ENCODE peak calls at places on chromosomes 12 and 14, in four cellular contexts. M is H1, U is K562, K is GM12878. D is an unnamed sample.

GRCh38 chr12:53254816-53255545 is 13.1 kb upstream of the ESPL1 start:
- DNase-seq in M (no peak), U (no peak), K (no peak), D (no peak)

GRCh38 chr12:72869025-72869424 is 596.9 kb downstream of the TRHDE start:
- DNase-seq in M (no peak), U (no peak), K (no peak), D (no peak)

GRCh38 chr12:109949089-109949488 is 47.1 kb downstream of the GIT2 start:
- DNase-seq in M (no peak), U (no peak), K (no peak), D (peak; percentile 99)

GRCh38 chr12:3964404-3964803 is 91.2 kb upstream of the PARP11 start:
- DNase-seq in M (peak; percentile 70), U (peak; percentile 31), K (no peak), D (peak; percentile 18)

GRCh38 chr12:125674554-125674953 is 609.3 kb downstream of the AACS start:
- DNase-seq in M (no peak), U (no peak), K (no peak), D (no peak)

GRCh38 chr12:109844983-109845841 is 12.0 kb upstream of the TRPV4 start:
- DNase-seq in M (peak; percentile 99), U (peak; percentile 96), K (peak; percentile 42), D (peak; percentile 75)

GRCh38 chr12:70535896-70536374 is 101.3 kb downstream of the PTPRB start:
- DNase-seq in M (no peak), U (no peak), K (no peak), D (peak; percentile 31)

GRCh38 chr12:50104614-50105366 is 982 bp downstream of the GPD1 start:
- DNase-seq in M (no peak), U (no peak), K (no peak), D (peak; percentile 41)

GRCh38 chr12:97951239-97951638 is 488.6 kb downstream of the RMST start:
- DNase-seq in M (no peak), U (no peak), K (no peak), D (no peak)

GRCh38 chr12:108403952-108404351 is 64.8 kb upstream of the CMKLR1 start:
- DNase-seq in M (no peak), U (no peak), K (no peak), D (no peak)

GRCh38 chr14:74649673-74650072 is 37.6 kb upstream of the LTBP2 start:
- DNase-seq in M (no peak), U (no peak), K (no peak), D (no peak)

GRCh38 chr12:108686753-108687152 is 44.6 kb downstream of the CORO1C start:
- DNase-seq in M (no peak), U (no peak), K (no peak), D (no peak)

GRCh38 chr12:49296836-49297694 is 2.1 kb downstream of the PRPH start:
- DNase-seq in M (peak; percentile 81), U (peak; percentile 90), K (no peak), D (peak; percentile 48)

GRCh38 chr12:122738561-122738960 is 7.9 kb upstream of the HCAR1 start:
- DNase-seq in M (no peak), U (no peak), K (no peak), D (no peak)

GRCh38 chr12:4355843-4356327 is 23.6 kb downstream of the FGF23 start:
- DNase-seq in M (peak; percentile 99), U (peak; percentile 33), K (no peak), D (peak; percentile 28)

GRCh38 chr14:96901227-96901626 is 104.0 kb downstream of the VRK1 start:
- DNase-seq in M (no peak), U (no peak), K (peak; percentile 28), D (no peak)

GRCh38 chr14:67519406-67519805 is 13.7 kb upstream of the PLEKHH1 start:
- DNase-seq in M (no peak), U (no peak), K (no peak), D (no peak)

GRCh38 chr14:59297070-59297766 is 108.8 kb downstream of the DAAM1 start:
- DNase-seq in M (no peak), U (no peak), K (no peak), D (peak; percentile 94)

GRCh38 chr12:107379852-107380567 is 286.7 kb upstream of the CRY1 start:
- DNase-seq in M (no peak), U (no peak), K (no peak), D (peak; percentile 67)

GRCh38 chr12:92992041-92992440 is 62.9 kb upstream of the EEA1 start:
- DNase-seq in M (no peak), U (no peak), K (no peak), D (no peak)

GRCh38 chr14:65495196-65495595 is 82.7 kb downstream of the FUT8 start:
- DNase-seq in M (no peak), U (no peak), K (no peak), D (no peak)

GRCh38 chr12:27580561-27581330 is 56.7 kb downstream of the PPFIBP1 start:
- DNase-seq in M (no peak), U (no peak), K (no peak), D (no peak)

GRCh38 chr14:21997300-21997699 is 323.7 kb upstream of the OR4E1 start:
- DNase-seq in M (no peak), U (no peak), K (no peak), D (peak; percentile 43)

GRCh38 chr12:32003654-32004053 is 44.4 kb downstream of the RESF1 start:
- DNase-seq in M (no peak), U (no peak), K (no peak), D (no peak)

GRCh38 chr14:70838076-70838475 is 28.8 kb upstream of the MAP3K9 start:
- DNase-seq in M (no peak), U (no peak), K (no peak), D (no peak)
- TF ChIP-seq SP1 in M (no peak), U (no peak), K (no peak), D (no peak)

GRCh38 chr14:20631821-20632389 is 9.6 kb downstream of the OR6S1 start:
- DNase-seq in M (peak; percentile 67), U (peak; percentile 43), K (no peak), D (peak; percentile 83)

GRCh38 chr14:20630340-20631022 is 11.0 kb downstream of the OR6S1 start:
- DNase-seq in M (peak; percentile 89), U (peak; percentile 21), K (no peak), D (peak; percentile 81)

GRCh38 chr14:20631023-20631820 is 10.3 kb downstream of the OR6S1 start:
- DNase-seq in M (peak; percentile 85), U (peak; percentile 42), K (no peak), D (peak; percentile 79)

GRCh38 chr14:20632448-20632830 is 9.1 kb downstream of the OR6S1 start:
- DNase-seq in M (no peak), U (no peak), K (no peak), D (no peak)

DNA sequence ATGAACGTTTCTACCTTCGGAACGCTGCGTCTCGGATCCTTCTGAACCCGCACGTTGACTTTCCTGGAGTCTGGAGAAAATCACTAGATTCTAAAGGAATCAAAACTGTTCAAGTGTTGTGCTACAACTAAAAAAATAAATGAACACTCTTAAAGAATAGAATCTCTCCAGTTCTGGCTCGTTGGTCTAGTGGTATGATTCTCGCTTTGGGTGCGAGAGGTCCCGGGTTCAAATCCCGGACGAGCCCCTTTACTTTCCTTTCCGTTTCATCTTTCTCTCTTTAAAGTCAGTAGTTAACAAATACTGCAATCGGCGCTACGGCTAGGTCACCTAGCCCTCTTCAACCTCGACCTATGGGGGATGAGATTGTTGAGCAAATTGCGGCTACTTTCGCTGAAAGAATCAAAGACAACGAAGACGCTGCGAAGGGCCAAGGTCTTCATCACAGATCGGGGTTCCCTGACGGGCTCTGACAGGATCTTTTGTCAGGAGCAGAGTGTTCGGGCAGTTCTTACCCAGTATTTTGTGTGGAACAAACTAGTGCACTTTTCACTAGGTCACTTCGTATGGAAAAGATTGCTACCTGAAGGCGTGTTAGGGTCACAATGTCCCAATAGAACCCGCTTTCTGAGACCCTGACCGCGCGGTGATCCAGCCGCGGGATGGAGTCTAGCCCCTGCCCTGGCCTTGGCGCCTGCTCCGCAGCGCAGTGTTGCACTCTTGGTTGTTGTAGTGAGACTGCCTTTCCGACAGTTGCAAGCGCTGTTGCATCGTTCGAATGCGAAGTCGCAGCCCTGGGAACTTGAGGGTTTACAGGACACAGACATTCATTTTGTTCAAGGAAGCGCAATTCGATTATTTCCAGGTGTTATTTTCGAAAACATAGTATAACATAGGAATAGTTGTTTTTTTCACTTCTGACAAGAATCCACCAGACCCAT is 8.4 kb downstream of the OR6S1 start:
- DNase-seq in M (peak; percentile 82), U (peak; percentile 90), K (peak; percentile 76), D (peak; percentile 93)
- TF ChIP-seq HDAC6 in M (no peak), U (no peak), K (no peak), D (no peak)

DNA sequence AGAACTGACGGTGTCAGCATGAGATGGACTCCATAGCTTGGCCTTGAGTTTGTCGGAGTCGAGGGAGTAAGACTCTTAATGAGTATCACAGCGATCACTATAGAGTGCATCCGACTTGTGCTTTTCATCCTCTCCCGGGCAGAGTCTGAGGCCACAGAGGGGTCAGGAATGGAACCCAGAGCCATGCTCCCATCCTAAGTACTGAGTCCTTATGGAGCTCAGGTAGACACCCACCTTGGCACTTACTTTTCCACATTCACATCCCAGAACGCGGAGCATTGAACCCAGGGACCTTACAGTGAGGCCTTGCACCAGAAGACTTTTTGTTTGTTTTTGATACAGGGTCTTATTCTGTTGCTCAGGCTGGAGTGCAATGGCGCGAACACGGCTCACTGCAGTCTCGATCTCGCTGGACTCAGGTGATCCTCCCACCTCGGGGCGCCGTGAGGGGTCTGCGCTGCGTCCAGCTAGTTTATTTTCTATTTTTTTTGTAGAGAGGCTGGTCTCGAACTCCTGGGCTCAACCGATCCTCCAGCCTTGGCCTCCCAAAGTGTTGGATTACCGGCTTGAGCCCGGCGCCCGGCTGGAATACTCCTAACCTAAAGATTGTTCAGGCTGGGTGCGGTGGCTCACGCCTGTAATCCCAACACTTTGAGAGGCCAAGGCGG is 736 bp upstream of the SRSF9 start:
- DNase-seq in M (no peak), U (no peak), K (no peak), D (peak; percentile 15)
- TF ChIP-seq SP1 in M (no peak), U (no peak), K (no peak), D (no peak)

GRCh38 chr14:54538055-54538454 is 28.3 kb downstream of the CGRRF1 start:
- DNase-seq in M (no peak), U (no peak), K (no peak), D (peak; percentile 85)
- TF ChIP-seq HDAC6 in M (no peak), U (no peak), K (no peak), D (no peak)

D was measured in HepG2.